ENCODE peak calls at places on chromosomes 12 and 14, in six cellular contexts. U, V, S, E, P and X are unnamed samples.

GRCh38 chr12:105474672-105475071 is 144.2 kb downstream of the C12orf75 start:
- DNase-seq in U (no peak), V (no peak), S (no peak), E (no peak), P (peak; percentile 27), X (no peak)

GRCh38 chr12:76836633-76837032 is 42.2 kb downstream of the CSRP2 start:
- DNase-seq in U (no peak), V (no peak), S (no peak), E (no peak), P (no peak), X (no peak)

GRCh38 chr12:5335059-5335458 is 96.8 kb upstream of the NTF3 start:
- DNase-seq in U (no peak), V (no peak), S (no peak), E (no peak), P (no peak), X (no peak)

GRCh38 chr12:56785874-56786273 is 22.8 kb downstream of the HSD17B6 start:
- DNase-seq in U (no peak), V (no peak), S (no peak), E (no peak), P (no peak), X (no peak)

GRCh38 chr14:34258318-34258717 is 203.7 kb downstream of the SPTSSA start:
- DNase-seq in U (no peak), V (no peak), S (no peak), E (no peak), P (peak; percentile 46), X (no peak)

GRCh38 chr14:99188721-99189120 is 83.3 kb downstream of the BCL11B start:
- DNase-seq in U (no peak), V (no peak), S (no peak), E (no peak), P (no peak), X (no peak)

GRCh38 chr12:7571253-7571652 is 67.7 kb upstream of the CD163 start:
- DNase-seq in U (no peak), V (no peak), S (no peak), E (no peak), P (no peak), X (no peak)

GRCh38 chr12:20142295-20142694 is 226.0 kb upstream of the PDE3A start:
- DNase-seq in U (no peak), V (no peak), S (no peak), E (no peak), P (no peak), X (no peak)

GRCh38 chr14:52332269-52332668 is 18.2 kb downstream of the PTGER2 start:
- DNase-seq in U (no peak), V (no peak), S (no peak), E (no peak), P (peak; percentile 59), X (no peak)

GRCh38 chr14:102182190-102182589 is 42.5 kb downstream of the WDR20 start:
- DNase-seq in U (no peak), V (no peak), S (no peak), E (no peak), P (peak; percentile 72), X (no peak)

GRCh38 chr12:6310771-6311610 is 509 bp downstream of the PLEKHG6 start:
- DNase-seq in U (no peak), V (no peak), S (no peak), E (no peak), P (no peak), X (no peak)

GRCh38 chr12:54853933-54854538 is at the start of gene MUCL1:
- DNase-seq in U (peak; percentile 58), V (peak; percentile 12), S (peak; percentile 79), E (peak; percentile 67), P (peak; percentile 26), X (peak; percentile 61)

GRCh38 chr12:11795910-11796459 is 146.5 kb downstream of the ETV6 start:
- DNase-seq in U (no peak), V (no peak), S (no peak), E (no peak), P (peak; percentile 97), X (no peak)

GRCh38 chr12:56160160-56160763 is 2.1 kb downstream of the MYL6 start:
- DNase-seq in U (peak; percentile 63), V (no peak), S (no peak), E (peak; percentile 28), P (no peak), X (no peak)

GRCh38 chr14:87899228-87899627 is 93.8 kb downstream of the GALC start:
- DNase-seq in U (no peak), V (no peak), S (no peak), E (no peak), P (no peak), X (no peak)

GRCh38 chr12:47819902-47820630 is at the start of gene HDAC7:
- DNase-seq in U (peak; percentile 85), V (peak; percentile 83), S (peak; percentile 83), E (peak; percentile 83), P (peak; percentile 75), X (peak; percentile 85)

GRCh38 chr12:42749239-42749638 is 159.7 kb upstream of the PRICKLE1 start:
- DNase-seq in U (no peak), V (no peak), S (no peak), E (no peak), P (no peak), X (no peak)

GRCh38 chr12:42744539-42745156 is 155.1 kb upstream of the PRICKLE1 start:
- DNase-seq in U (no peak), V (no peak), S (no peak), E (no peak), P (peak; percentile 44), X (no peak)

GRCh38 chr12:42750356-42750755 is 160.8 kb upstream of the PRICKLE1 start:
- DNase-seq in U (no peak), V (no peak), S (no peak), E (no peak), P (no peak), X (no peak)
- TF ChIP-seq CTCF in U (no peak), V (no peak), S (no peak), E (no peak), P (no peak), X (no peak)

DNA sequence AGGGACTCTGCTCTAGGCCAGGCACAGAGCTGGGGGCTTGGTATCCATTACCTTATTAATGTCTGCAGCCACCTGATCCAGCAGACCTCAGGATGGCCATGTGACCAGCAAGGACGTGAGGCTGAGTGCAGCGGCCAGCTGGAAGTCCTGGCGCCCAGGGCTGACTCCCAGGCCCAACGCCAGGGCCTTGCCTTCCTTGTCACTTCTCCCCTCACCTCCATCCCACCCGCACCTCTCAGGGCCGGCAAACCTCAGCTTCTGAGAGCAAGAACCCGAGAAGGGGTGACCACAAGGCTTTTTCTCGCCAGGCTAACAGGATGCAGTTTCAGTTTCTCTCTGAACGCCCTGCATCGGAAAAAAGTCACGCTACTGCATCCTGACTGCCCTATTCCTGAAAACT is 15.4 kb downstream of the RAB35 start:
- DNase-seq in U (peak; percentile 37), V (no peak), S (no peak), E (no peak), P (no peak), X (no peak)
- H3K4me3 ChIP-seq in U (no peak overlapping the region), V (no peak overlapping the region), S (no peak overlapping the region), E (no peak overlapping the region), P (no peak overlapping the region), X (no peak overlapping the region)

GRCh38 chr12:108634225-108634795 is 616 bp upstream of the SELPLG start:
- DNase-seq in U (peak; percentile 55), V (no peak), S (no peak), E (peak; percentile 66), P (no peak), X (peak; percentile 58)
- H3K4me1 ChIP-seq in U (peaks cover 19% of the 10 kb centered on the region), V (no peaks in the 10 kb centered on the region), S (peaks cover 56% of the 10 kb centered on the region), E (peaks cover 88% of the 10 kb centered on the region), P (peaks cover 29% of the 10 kb centered on the region), X (peaks cover 9% of the 10 kb centered on the region)

DNA sequence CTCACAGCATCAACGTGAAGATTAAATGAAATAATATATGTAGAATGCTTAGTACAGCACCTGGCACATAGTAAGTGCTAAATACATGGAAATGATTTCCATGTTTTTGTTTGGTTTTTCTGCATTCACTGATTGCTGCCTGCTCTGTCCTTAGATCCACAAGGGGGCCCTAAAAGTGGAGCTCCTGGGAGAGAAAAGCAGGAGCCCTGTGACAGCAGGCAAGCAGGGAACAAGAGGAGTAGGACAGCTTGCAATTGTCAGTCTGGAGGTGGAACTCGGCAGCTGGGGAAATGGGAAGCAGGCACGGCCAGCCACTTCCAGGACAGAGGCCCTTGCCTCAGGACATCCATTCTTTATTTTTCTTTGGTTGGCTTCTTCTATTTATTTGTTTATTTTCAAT is 292.9 kb downstream of the BMP4 start:
- DNase-seq in U (peak; percentile 11), V (no peak), S (no peak), E (no peak), P (no peak), X (no peak)
- TF ChIP-seq CTCF in U (peak; percentile 17), V (no peak), S (no peak), E (no peak), P (peak; percentile 20), X (no peak)

DNA sequence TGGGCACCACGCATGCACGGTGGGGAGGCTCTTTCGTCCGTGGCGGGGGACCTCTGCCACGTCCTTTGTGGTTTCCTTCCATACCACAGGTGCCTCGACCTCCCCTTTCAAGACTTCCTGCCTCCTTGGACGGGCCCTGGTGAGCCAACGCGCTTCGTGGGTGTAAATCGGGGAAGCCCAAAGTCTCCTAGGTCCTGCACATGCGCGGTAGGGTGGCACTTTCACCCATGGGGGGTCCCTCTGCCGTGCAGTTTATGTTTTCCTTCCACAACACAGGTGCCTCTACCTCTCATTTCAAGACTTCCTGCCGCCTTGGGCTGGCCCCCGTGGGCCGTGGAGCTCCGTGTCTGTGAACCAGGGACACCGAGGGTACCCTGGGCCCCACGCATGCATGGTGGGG is 349.7 kb downstream of the ALG10 start:
- DNase-seq in U (no peak), V (no peak), S (no peak), E (no peak), P (no peak), X (no peak)
- H3K4me3 ChIP-seq in U (no peak overlapping the region), V (no peak overlapping the region), S (no peak overlapping the region), E (no peak overlapping the region), P (no peak overlapping the region), X (no peak overlapping the region)

GRCh38 chr12:75722714-75723200 is 211.3 kb upstream of the KRR1 start:
- DNase-seq in U (peak; percentile 31), V (no peak), S (peak; percentile 81), E (peak; percentile 21), P (peak; percentile 93), X (peak; percentile 41)
- H3K4me1 ChIP-seq in U (peaks cover 10% of the 10 kb centered on the region), V (peaks cover 10% of the 10 kb centered on the region), S (peaks cover 51% of the 10 kb centered on the region), E (peaks cover 8% of the 10 kb centered on the region), P (peaks cover 43% of the 10 kb centered on the region), X (peaks cover 37% of the 10 kb centered on the region)

GRCh38 chr12:45213107-45213506 is 2.8 kb upstream of the ANO6 start:
- DNase-seq in U (no peak), V (no peak), S (no peak), E (no peak), P (no peak), X (no peak)
- TF ChIP-seq CTCF in U (no peak), V (no peak), S (no peak), E (no peak), P (no peak), X (no peak)

GRCh38 chr14:58239259-58240210 is 5.1 kb upstream of the PSMA3 start:
- DNase-seq in U (peak; percentile 79), V (peak; percentile 76), S (peak; percentile 89), E (peak; percentile 73), P (peak; percentile 27), X (peak; percentile 75)
- H3K4me3 ChIP-seq in U (peak overlapping the region; percentile 31), V (peak overlapping the region; percentile 22), S (peak overlapping the region; percentile 53), E (peak overlapping the region; percentile 81), P (peak overlapping the region; percentile 88), X (no peak overlapping the region)